ENCODE peak calls at places on chromosome 20, in nine cellular contexts. One of them, this sample, is unnamed. For H3K4me1, the result is how much of the 10 kb centered on the place peaks cover.

GRCh38 chr20:53045941-53046340 is 73.8 kb downstream of the TSHZ2 start:
- DNase-seq in right lobe of liver: no peak
- DNase-seq in A673: no peak
- DNase-seq in right cardiac atrium: no peak
- DNase-seq in right atrium auricular region: no peak
- DNase-seq in breast epithelium: no peak
- DNase-seq in heart left ventricle: no peak
- DNase-seq in H9: no peak
- DNase-seq in hepatocyte: peak
- DNase-seq in this sample: no peak

GRCh38 chr20:20521736-20522135 is 153.8 kb downstream of the INSM1 start:
- DNase-seq in right atrium auricular region: no peak
- DNase-seq in A673: no peak
- DNase-seq in breast epithelium: no peak
- DNase-seq in heart left ventricle: no peak
- DNase-seq in right cardiac atrium: no peak
- DNase-seq in H9: no peak
- DNase-seq in hepatocyte: no peak
- DNase-seq in right lobe of liver: no peak
- DNase-seq in this sample: no peak

GRCh38 chr20:62737271-62737761 is 28.7 kb downstream of the NTSR1 start:
- DNase-seq in heart left ventricle: no peak
- DNase-seq in A673: no peak
- DNase-seq in right cardiac atrium: no peak
- DNase-seq in breast epithelium: no peak
- DNase-seq in hepatocyte: no peak
- DNase-seq in H9: no peak
- DNase-seq in right atrium auricular region: no peak
- DNase-seq in right lobe of liver: no peak
- DNase-seq in this sample: no peak

GRCh38 chr20:20085071-20085470 is 32.7 kb downstream of the CFAP61 start:
- DNase-seq in hepatocyte: no peak
- DNase-seq in H9: no peak
- DNase-seq in right lobe of liver: no peak
- DNase-seq in right cardiac atrium: no peak
- DNase-seq in breast epithelium: no peak
- DNase-seq in heart left ventricle: peak
- DNase-seq in A673: peak
- DNase-seq in right atrium auricular region: no peak
- DNase-seq in this sample: no peak

GRCh38 chr20:10648651-10649050 is 25.1 kb downstream of the JAG1 start:
- DNase-seq in right lobe of liver: no peak
- DNase-seq in breast epithelium: no peak
- DNase-seq in A673: no peak
- DNase-seq in heart left ventricle: no peak
- DNase-seq in hepatocyte: no peak
- DNase-seq in right atrium auricular region: no peak
- DNase-seq in H9: no peak
- DNase-seq in right cardiac atrium: no peak
- DNase-seq in this sample: no peak

GRCh38 chr20:41138527-41139226 is 1.3 kb downstream of the PLCG1 start:
- DNase-seq in breast epithelium: no peak
- DNase-seq in H9: no peak
- DNase-seq in right cardiac atrium: no peak
- DNase-seq in right lobe of liver: no peak
- DNase-seq in A673: no peak
- DNase-seq in heart left ventricle: no peak
- DNase-seq in hepatocyte: peak
- DNase-seq in right atrium auricular region: no peak
- DNase-seq in this sample: peak

GRCh38 chr20:52242237-52243230 is 51.0 kb upstream of the ZFP64 start:
- DNase-seq in H9: no peak
- DNase-seq in right cardiac atrium: no peak
- DNase-seq in hepatocyte: peak
- DNase-seq in A673: peak
- DNase-seq in right atrium auricular region: no peak
- DNase-seq in right lobe of liver: no peak
- DNase-seq in breast epithelium: no peak
- DNase-seq in heart left ventricle: no peak
- DNase-seq in this sample: peak

GRCh38 chr20:12327205-12327604 is 409.5 kb downstream of the BTBD3 start:
- DNase-seq in A673: no peak
- DNase-seq in heart left ventricle: no peak
- DNase-seq in right lobe of liver: peak
- DNase-seq in right cardiac atrium: no peak
- DNase-seq in H9: no peak
- DNase-seq in right atrium auricular region: no peak
- DNase-seq in hepatocyte: peak
- DNase-seq in breast epithelium: no peak
- DNase-seq in this sample: no peak

GRCh38 chr20:20205141-20205861 is 153.0 kb downstream of the CFAP61 start:
- DNase-seq in right cardiac atrium: no peak
- DNase-seq in right atrium auricular region: no peak
- DNase-seq in hepatocyte: no peak
- DNase-seq in breast epithelium: no peak
- DNase-seq in A673: no peak
- DNase-seq in right lobe of liver: no peak
- DNase-seq in H9: no peak
- DNase-seq in heart left ventricle: no peak
- DNase-seq in this sample: no peak

GRCh38 chr20:58633161-58634035 is 17.7 kb upstream of the STX16 start:
- DNase-seq in right atrium auricular region: no peak
- DNase-seq in heart left ventricle: no peak
- DNase-seq in right cardiac atrium: peak
- DNase-seq in hepatocyte: no peak
- DNase-seq in breast epithelium: no peak
- DNase-seq in H9: no peak
- DNase-seq in A673: no peak
- DNase-seq in right lobe of liver: no peak
- DNase-seq in this sample: no peak

GRCh38 chr20:58636396-58636982 is 14.6 kb upstream of the STX16 start:
- DNase-seq in A673: no peak
- DNase-seq in breast epithelium: no peak
- DNase-seq in hepatocyte: no peak
- DNase-seq in right cardiac atrium: no peak
- DNase-seq in H9: no peak
- DNase-seq in right atrium auricular region: no peak
- DNase-seq in heart left ventricle: no peak
- DNase-seq in right lobe of liver: no peak
- DNase-seq in this sample: no peak

GRCh38 chr20:58634818-58635665 is 16.0 kb upstream of the STX16 start:
- DNase-seq in heart left ventricle: no peak
- DNase-seq in right cardiac atrium: no peak
- DNase-seq in right lobe of liver: no peak
- DNase-seq in breast epithelium: no peak
- DNase-seq in right atrium auricular region: no peak
- DNase-seq in hepatocyte: peak
- DNase-seq in A673: peak
- DNase-seq in H9: no peak
- DNase-seq in this sample: no peak

GRCh38 chr20:58636983-58637421 is 14.1 kb upstream of the STX16 start:
- DNase-seq in right lobe of liver: no peak
- DNase-seq in breast epithelium: peak
- DNase-seq in hepatocyte: no peak
- DNase-seq in right atrium auricular region: no peak
- DNase-seq in A673: no peak
- DNase-seq in heart left ventricle: no peak
- DNase-seq in right cardiac atrium: no peak
- DNase-seq in H9: no peak
- DNase-seq in this sample: no peak

DNA sequence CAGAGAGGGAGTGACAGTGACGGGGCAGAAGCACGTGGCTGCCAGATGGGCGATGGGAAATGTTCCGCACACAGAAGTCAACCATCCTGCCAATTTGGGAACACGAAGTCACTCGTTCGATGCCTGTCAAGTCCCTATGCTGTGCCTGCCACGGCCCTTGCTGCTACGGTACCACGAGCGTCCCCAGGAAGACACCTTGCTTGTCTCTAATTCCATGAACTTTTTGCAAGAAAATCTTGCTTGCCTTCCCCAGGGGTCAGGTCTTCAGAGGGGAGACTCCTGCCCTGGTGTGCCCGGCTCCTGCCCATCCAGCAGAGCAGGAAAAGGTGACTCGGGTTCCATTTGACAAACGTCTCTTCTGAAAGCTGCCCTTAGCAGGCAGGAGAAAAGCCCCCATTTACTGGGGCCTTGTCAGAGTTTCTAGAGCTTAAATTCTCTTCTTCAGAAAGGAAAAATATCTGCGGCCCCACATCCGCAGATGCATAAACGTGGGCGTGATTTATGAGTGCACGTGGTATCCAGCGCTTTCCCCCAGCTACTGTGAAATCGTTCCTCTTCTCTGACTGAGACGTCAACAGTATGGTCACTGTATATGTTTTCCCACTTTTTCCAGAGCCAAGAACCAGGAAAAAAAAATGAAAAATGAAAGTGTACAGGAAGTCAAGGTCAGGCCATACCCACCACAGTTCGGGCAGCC is 16.8 kb upstream of the STX16 start:
- DNase-seq in heart left ventricle: no peak
- DNase-seq in right atrium auricular region: no peak
- DNase-seq in right lobe of liver: no peak
- DNase-seq in breast epithelium: no peak
- DNase-seq in A673: peak
- DNase-seq in hepatocyte: no peak
- DNase-seq in right cardiac atrium: no peak
- DNase-seq in H9: no peak
- DNase-seq in this sample: no peak
- H3K27ac ChIP-seq in heart left ventricle: no peak
- H3K27ac ChIP-seq in right atrium auricular region: no peak
- H3K27ac ChIP-seq in right lobe of liver: no peak
- H3K27ac ChIP-seq in breast epithelium: no peak
- H3K27ac ChIP-seq in A673: no peak
- H3K27ac ChIP-seq in hepatocyte: no peak
- H3K27ac ChIP-seq in right cardiac atrium: no peak
- H3K27ac ChIP-seq in H9: no peak
- H3K27ac ChIP-seq in this sample: no peak

DNA sequence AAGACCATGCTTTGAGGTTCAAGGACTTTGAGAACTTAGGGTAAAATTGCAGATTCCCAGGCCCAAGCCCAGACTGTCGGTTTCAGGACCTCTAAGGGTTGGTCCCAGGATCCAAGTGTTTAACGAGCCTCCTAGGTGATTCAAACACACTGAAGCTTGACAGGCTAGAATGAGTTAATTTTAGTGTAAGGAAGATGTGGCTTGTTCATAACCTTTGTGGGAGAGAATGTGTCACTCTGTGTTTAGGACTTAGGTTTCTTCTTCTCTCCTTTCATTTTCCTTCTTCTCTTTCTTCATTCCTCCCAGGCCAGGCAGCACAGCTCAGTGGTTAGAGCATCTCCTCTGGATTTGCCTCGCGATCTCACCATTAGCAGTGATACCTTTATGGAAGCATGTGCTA is 104.8 kb upstream of the KCNG1 start:
- DNase-seq in breast epithelium: no peak
- DNase-seq in right lobe of liver: no peak
- DNase-seq in right cardiac atrium: no peak
- DNase-seq in H9: peak
- DNase-seq in right atrium auricular region: no peak
- DNase-seq in heart left ventricle: no peak
- DNase-seq in hepatocyte: no peak
- DNase-seq in A673: no peak
- DNase-seq in this sample: no peak
- H3K4me1 ChIP-seq in breast epithelium: under half
- H3K4me1 ChIP-seq in right lobe of liver: under half
- H3K4me1 ChIP-seq in right cardiac atrium: under half
- H3K4me1 ChIP-seq in H9: under half
- H3K4me1 ChIP-seq in right atrium auricular region: under half
- H3K4me1 ChIP-seq in heart left ventricle: under half
- H3K4me1 ChIP-seq in hepatocyte: under half
- H3K4me1 ChIP-seq in A673: under half
- H3K4me1 ChIP-seq in this sample: under half

GRCh38 chr20:60297649-60298048 is 339.4 kb downstream of the CDH26 start:
- DNase-seq in H9: no peak
- DNase-seq in breast epithelium: no peak
- DNase-seq in heart left ventricle: no peak
- DNase-seq in right cardiac atrium: no peak
- DNase-seq in right atrium auricular region: no peak
- DNase-seq in hepatocyte: no peak
- DNase-seq in right lobe of liver: no peak
- DNase-seq in A673: no peak
- DNase-seq in this sample: no peak

GRCh38 chr20:60295214-60295613 is 337.0 kb downstream of the CDH26 start:
- DNase-seq in H9: no peak
- DNase-seq in A673: no peak
- DNase-seq in hepatocyte: no peak
- DNase-seq in breast epithelium: no peak
- DNase-seq in heart left ventricle: no peak
- DNase-seq in right lobe of liver: no peak
- DNase-seq in right atrium auricular region: no peak
- DNase-seq in right cardiac atrium: no peak
- DNase-seq in this sample: peak

GRCh38 chr20:60294627-60295026 is 336.4 kb downstream of the CDH26 start:
- DNase-seq in right cardiac atrium: no peak
- DNase-seq in hepatocyte: no peak
- DNase-seq in right lobe of liver: no peak
- DNase-seq in breast epithelium: no peak
- DNase-seq in A673: no peak
- DNase-seq in heart left ventricle: no peak
- DNase-seq in right atrium auricular region: no peak
- DNase-seq in H9: no peak
- DNase-seq in this sample: no peak

GRCh38 chr20:60299951-60300350 is 341.7 kb downstream of the CDH26 start:
- DNase-seq in hepatocyte: no peak
- DNase-seq in breast epithelium: no peak
- DNase-seq in A673: no peak
- DNase-seq in H9: no peak
- DNase-seq in right atrium auricular region: no peak
- DNase-seq in right cardiac atrium: no peak
- DNase-seq in right lobe of liver: no peak
- DNase-seq in heart left ventricle: no peak
- DNase-seq in this sample: no peak

DNA sequence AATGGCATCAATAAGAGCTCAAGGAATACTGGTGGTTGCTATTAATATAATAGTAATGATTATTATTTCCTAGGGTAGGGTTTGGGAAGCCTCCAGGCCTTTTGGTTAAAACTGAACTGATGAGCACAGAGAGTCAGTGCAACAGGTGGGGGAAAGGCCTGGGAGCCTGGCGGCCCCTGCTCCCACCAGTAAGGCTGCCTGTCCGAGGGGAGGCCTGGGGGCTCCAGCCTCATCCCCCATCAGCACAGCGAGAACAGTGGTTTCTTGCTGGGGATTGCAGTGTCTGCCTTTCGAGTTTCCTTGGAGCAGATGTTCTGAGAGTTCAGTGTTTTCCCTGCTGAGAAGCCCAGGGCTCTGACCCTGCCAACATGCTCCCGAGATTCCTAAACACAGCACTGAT is 340.4 kb downstream of the CDH26 start:
- DNase-seq in breast epithelium: no peak
- DNase-seq in right cardiac atrium: no peak
- DNase-seq in A673: no peak
- DNase-seq in right lobe of liver: no peak
- DNase-seq in right atrium auricular region: no peak
- DNase-seq in hepatocyte: no peak
- DNase-seq in H9: no peak
- DNase-seq in heart left ventricle: no peak
- DNase-seq in this sample: no peak
- H3K27ac ChIP-seq in breast epithelium: no peak
- H3K27ac ChIP-seq in right cardiac atrium: no peak
- H3K27ac ChIP-seq in A673: no peak
- H3K27ac ChIP-seq in right lobe of liver: no peak
- H3K27ac ChIP-seq in right atrium auricular region: no peak
- H3K27ac ChIP-seq in hepatocyte: no peak
- H3K27ac ChIP-seq in H9: no peak
- H3K27ac ChIP-seq in heart left ventricle: no peak
- H3K27ac ChIP-seq in this sample: no peak

GRCh38 chr20:2524435-2525272 is 11.7 kb upstream of the TMC2 start:
- DNase-seq in heart left ventricle: peak
- DNase-seq in right cardiac atrium: peak
- DNase-seq in right atrium auricular region: peak
- DNase-seq in hepatocyte: peak
- DNase-seq in H9: peak
- DNase-seq in breast epithelium: peak
- DNase-seq in A673: peak
- DNase-seq in right lobe of liver: peak
- DNase-seq in this sample: peak
- H3K4me1 ChIP-seq in heart left ventricle: under half
- H3K4me1 ChIP-seq in right cardiac atrium: under half
- H3K4me1 ChIP-seq in right atrium auricular region: under half
- H3K4me1 ChIP-seq in hepatocyte: under half
- H3K4me1 ChIP-seq in H9: under half
- H3K4me1 ChIP-seq in breast epithelium: under half
- H3K4me1 ChIP-seq in A673: under half
- H3K4me1 ChIP-seq in right lobe of liver: under half
- H3K4me1 ChIP-seq in this sample: under half